ENCODE peak calls at places on chromosomes 5 and 9, in nine cellular contexts. One of them, this sample, is unnamed.

GRCh38 chr5:9545959-9546851 is at the start of gene SEMA5A:
- DNase-seq in IMR-90: peak; percentile 66
- DNase-seq in Peyer's patch: peak; percentile 88
- DNase-seq in kidney epithelial cell: no peak
- DNase-seq in sigmoid colon: peak; percentile 87
- DNase-seq in brain microvascular endothelial cell: peak; percentile 65
- DNase-seq in esophagus squamous epithelium: no peak
- DNase-seq in AG04449: no peak
- DNase-seq in H7: peak; percentile 91
- DNase-seq in this sample: peak; percentile 83

GRCh38 chr9:117224676-117225075 is 190.2 kb downstream of the ASTN2 start:
- DNase-seq in H7: peak; percentile 13
- DNase-seq in kidney epithelial cell: peak; percentile 52
- DNase-seq in IMR-90: no peak
- DNase-seq in sigmoid colon: no peak
- DNase-seq in esophagus squamous epithelium: no peak
- DNase-seq in brain microvascular endothelial cell: no peak
- DNase-seq in Peyer's patch: no peak
- DNase-seq in AG04449: no peak
- DNase-seq in this sample: no peak

GRCh38 chr5:13524931-13525330 is 419.6 kb downstream of the DNAH5 start:
- DNase-seq in esophagus squamous epithelium: no peak
- DNase-seq in kidney epithelial cell: no peak
- DNase-seq in Peyer's patch: no peak
- DNase-seq in sigmoid colon: no peak
- DNase-seq in AG04449: no peak
- DNase-seq in IMR-90: no peak
- DNase-seq in H7: no peak
- DNase-seq in brain microvascular endothelial cell: no peak
- DNase-seq in this sample: no peak

GRCh38 chr9:96436456-96437126 is 13.4 kb upstream of the HABP4 start:
- DNase-seq in kidney epithelial cell: no peak
- DNase-seq in H7: no peak
- DNase-seq in brain microvascular endothelial cell: no peak
- DNase-seq in Peyer's patch: no peak
- DNase-seq in IMR-90: no peak
- DNase-seq in esophagus squamous epithelium: no peak
- DNase-seq in sigmoid colon: no peak
- DNase-seq in AG04449: no peak
- DNase-seq in this sample: no peak

GRCh38 chr5:69295088-69295754 is 37.4 kb downstream of the CCDC125 start:
- DNase-seq in AG04449: peak; percentile 34
- DNase-seq in H7: no peak
- DNase-seq in esophagus squamous epithelium: no peak
- DNase-seq in Peyer's patch: no peak
- DNase-seq in IMR-90: peak; percentile 76
- DNase-seq in brain microvascular endothelial cell: peak; percentile 33
- DNase-seq in sigmoid colon: no peak
- DNase-seq in kidney epithelial cell: no peak
- DNase-seq in this sample: no peak

GRCh38 chr9:93567271-93567959 is 9.0 kb upstream of the PHF2 start:
- DNase-seq in IMR-90: no peak
- DNase-seq in esophagus squamous epithelium: no peak
- DNase-seq in AG04449: no peak
- DNase-seq in sigmoid colon: peak; percentile 63
- DNase-seq in kidney epithelial cell: no peak
- DNase-seq in Peyer's patch: peak; percentile 47
- DNase-seq in H7: peak; percentile 58
- DNase-seq in brain microvascular endothelial cell: no peak
- DNase-seq in this sample: peak; percentile 76

GRCh38 chr9:123942542-123942941 is 12.6 kb upstream of the DENND1A start:
- DNase-seq in H7: no peak
- DNase-seq in sigmoid colon: no peak
- DNase-seq in AG04449: no peak
- DNase-seq in esophagus squamous epithelium: no peak
- DNase-seq in kidney epithelial cell: no peak
- DNase-seq in brain microvascular endothelial cell: no peak
- DNase-seq in Peyer's patch: peak; percentile 73
- DNase-seq in IMR-90: no peak
- DNase-seq in this sample: no peak

GRCh38 chr9:4987996-4988421 is 2.9 kb downstream of the JAK2 start:
- DNase-seq in AG04449: no peak
- DNase-seq in kidney epithelial cell: no peak
- DNase-seq in brain microvascular endothelial cell: peak; percentile 53
- DNase-seq in esophagus squamous epithelium: no peak
- DNase-seq in sigmoid colon: no peak
- DNase-seq in Peyer's patch: no peak
- DNase-seq in H7: peak; percentile 71
- DNase-seq in IMR-90: peak; percentile 66
- DNase-seq in this sample: no peak

GRCh38 chr5:139385061-139385889 is 2.2 kb upstream of the SLC23A1 start:
- DNase-seq in brain microvascular endothelial cell: no peak
- DNase-seq in Peyer's patch: peak; percentile 67
- DNase-seq in IMR-90: no peak
- DNase-seq in kidney epithelial cell: no peak
- DNase-seq in H7: peak; percentile 56
- DNase-seq in AG04449: no peak
- DNase-seq in esophagus squamous epithelium: no peak
- DNase-seq in sigmoid colon: no peak
- DNase-seq in this sample: no peak

GRCh38 chr9:126125577-126125976 is 201.1 kb upstream of the MVB12B start:
- DNase-seq in AG04449: no peak
- DNase-seq in brain microvascular endothelial cell: no peak
- DNase-seq in H7: peak; percentile 26
- DNase-seq in kidney epithelial cell: no peak
- DNase-seq in IMR-90: no peak
- DNase-seq in esophagus squamous epithelium: no peak
- DNase-seq in Peyer's patch: no peak
- DNase-seq in sigmoid colon: no peak
- DNase-seq in this sample: peak; percentile 38

GRCh38 chr9:125883548-125883947 is 136.4 kb downstream of the PBX3 start:
- DNase-seq in Peyer's patch: no peak
- DNase-seq in H7: no peak
- DNase-seq in brain microvascular endothelial cell: no peak
- DNase-seq in sigmoid colon: no peak
- DNase-seq in kidney epithelial cell: no peak
- DNase-seq in IMR-90: no peak
- DNase-seq in esophagus squamous epithelium: no peak
- DNase-seq in AG04449: no peak
- DNase-seq in this sample: no peak

DNA sequence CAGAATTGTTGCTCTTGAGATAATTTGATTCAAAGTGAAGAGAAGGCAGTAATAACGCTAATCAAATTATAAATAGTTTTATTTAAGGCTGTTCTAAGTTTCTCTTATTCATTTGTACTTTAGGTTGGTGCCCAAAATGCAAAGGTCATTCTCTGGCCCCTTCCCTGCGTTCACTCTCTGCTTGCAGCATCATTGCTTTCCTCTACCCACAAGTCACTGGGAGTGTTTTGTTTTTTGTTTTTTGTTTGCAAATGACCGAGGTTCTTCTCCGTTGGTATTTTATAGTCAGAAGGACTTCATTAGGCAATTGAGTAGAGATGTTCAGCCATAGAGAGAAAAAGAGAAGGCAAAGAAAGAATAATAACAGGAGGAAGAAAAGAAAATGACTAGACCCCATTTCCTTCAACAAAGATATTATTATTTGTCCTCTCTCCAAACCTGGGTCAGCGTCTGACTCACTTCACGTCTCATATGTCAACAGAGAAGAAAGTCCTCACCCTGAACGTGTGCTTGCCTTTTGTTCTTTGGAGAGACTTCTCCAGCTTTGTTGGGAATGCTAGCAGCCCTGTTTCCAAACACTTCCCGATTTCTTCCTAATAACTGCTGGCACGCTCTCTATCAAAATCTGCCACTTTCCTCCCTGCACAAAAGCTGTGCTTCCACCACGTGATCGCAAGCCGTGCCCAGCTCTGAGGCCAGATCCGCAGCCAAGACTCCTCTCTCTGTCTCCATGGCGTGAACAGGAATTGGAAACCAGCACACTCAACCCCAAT is 119.8 kb downstream of the EBF1 start:
- DNase-seq in Peyer's patch: no peak
- DNase-seq in esophagus squamous epithelium: no peak
- DNase-seq in AG04449: no peak
- DNase-seq in sigmoid colon: peak; percentile 76
- DNase-seq in brain microvascular endothelial cell: peak; percentile 44
- DNase-seq in H7: peak; percentile 45
- DNase-seq in IMR-90: peak; percentile 29
- DNase-seq in kidney epithelial cell: no peak
- DNase-seq in this sample: no peak
- H3K4me3 ChIP-seq in Peyer's patch: no peak overlapping the region
- H3K4me3 ChIP-seq in esophagus squamous epithelium: peak overlapping the region; percentile 16
- H3K4me3 ChIP-seq in AG04449: peak overlapping the region; percentile 34
- H3K4me3 ChIP-seq in sigmoid colon: peak overlapping the region; percentile 36
- H3K4me3 ChIP-seq in brain microvascular endothelial cell: peak overlapping the region; percentile 34
- H3K4me3 ChIP-seq in H7: peak overlapping the region; percentile 12
- H3K4me3 ChIP-seq in IMR-90: peak overlapping the region; percentile 33
- H3K4me3 ChIP-seq in kidney epithelial cell: peak overlapping the region; percentile 0
- H3K4me3 ChIP-seq in this sample: peak overlapping the region; percentile 56

DNA sequence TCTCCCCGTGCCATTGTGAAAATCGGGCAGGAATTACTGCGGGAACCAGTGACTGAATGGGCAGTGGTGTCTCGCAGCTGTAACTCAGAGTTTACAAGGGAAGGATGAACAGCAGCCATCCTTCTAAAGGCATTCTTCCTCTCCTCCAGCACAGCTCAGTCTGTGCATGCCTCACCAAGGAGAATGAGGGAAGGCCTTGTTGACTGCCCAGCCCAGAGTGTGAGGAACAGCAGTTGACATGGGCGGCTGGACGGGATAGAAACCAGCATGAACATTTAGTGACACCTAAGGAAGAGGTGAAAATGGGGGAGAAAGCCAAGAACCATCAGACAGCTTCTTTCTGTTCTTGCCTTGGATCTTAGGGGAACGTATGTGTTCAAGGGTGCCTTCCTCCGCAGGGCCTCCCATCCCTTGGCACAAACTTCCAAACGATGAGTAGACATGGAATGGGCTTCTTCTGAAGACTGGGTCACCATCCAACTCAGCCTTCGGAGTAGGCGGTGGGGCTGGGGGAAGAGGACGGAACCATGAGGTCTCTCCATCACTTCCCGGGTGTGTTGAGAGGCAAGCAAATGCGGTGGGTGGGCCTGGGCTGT is 887 bp upstream of the PDE8B start:
- DNase-seq in IMR-90: no peak
- DNase-seq in kidney epithelial cell: no peak
- DNase-seq in AG04449: no peak
- DNase-seq in brain microvascular endothelial cell: no peak
- DNase-seq in Peyer's patch: no peak
- DNase-seq in H7: peak; percentile 18
- DNase-seq in sigmoid colon: no peak
- DNase-seq in esophagus squamous epithelium: no peak
- DNase-seq in this sample: no peak
- H3K4me3 ChIP-seq in IMR-90: peak overlapping the region; percentile 51
- H3K4me3 ChIP-seq in kidney epithelial cell: no peak overlapping the region
- H3K4me3 ChIP-seq in AG04449: no peak overlapping the region
- H3K4me3 ChIP-seq in brain microvascular endothelial cell: no peak overlapping the region
- H3K4me3 ChIP-seq in Peyer's patch: peak overlapping the region; percentile 44
- H3K4me3 ChIP-seq in H7: peak overlapping the region; percentile 31
- H3K4me3 ChIP-seq in sigmoid colon: peak overlapping the region; percentile 86
- H3K4me3 ChIP-seq in esophagus squamous epithelium: peak overlapping the region; percentile 46
- H3K4me3 ChIP-seq in this sample: peak overlapping the region; percentile 87

DNA sequence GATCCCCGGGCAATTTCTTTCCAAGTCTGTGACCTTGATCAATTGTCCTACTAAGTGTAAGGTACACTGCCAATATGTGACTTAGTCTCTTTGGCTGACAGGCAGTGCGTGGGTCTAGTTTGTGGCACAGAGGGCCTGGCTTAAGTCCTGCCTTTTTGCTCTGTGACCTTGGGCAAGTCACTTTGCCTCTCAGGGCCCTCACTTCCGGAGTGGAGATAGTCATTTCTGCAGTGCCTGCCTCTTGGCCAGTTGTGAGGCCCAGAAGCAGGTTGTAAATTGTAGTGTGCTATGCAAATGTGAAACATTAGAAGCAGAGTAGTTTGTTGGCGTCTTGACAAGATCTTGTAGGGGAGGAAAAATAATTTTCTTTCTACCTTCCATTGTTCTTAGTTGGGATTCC is 39.0 kb downstream of the KIF4B start:
- DNase-seq in AG04449: no peak
- DNase-seq in IMR-90: no peak
- DNase-seq in Peyer's patch: no peak
- DNase-seq in kidney epithelial cell: no peak
- DNase-seq in H7: no peak
- DNase-seq in esophagus squamous epithelium: no peak
- DNase-seq in brain microvascular endothelial cell: no peak
- DNase-seq in sigmoid colon: no peak
- DNase-seq in this sample: no peak
- H3K4me3 ChIP-seq in AG04449: no peak overlapping the region
- H3K4me3 ChIP-seq in IMR-90: no peak overlapping the region
- H3K4me3 ChIP-seq in Peyer's patch: no peak overlapping the region
- H3K4me3 ChIP-seq in kidney epithelial cell: no peak overlapping the region
- H3K4me3 ChIP-seq in H7: no peak overlapping the region
- H3K4me3 ChIP-seq in esophagus squamous epithelium: no peak overlapping the region
- H3K4me3 ChIP-seq in brain microvascular endothelial cell: no peak overlapping the region
- H3K4me3 ChIP-seq in sigmoid colon: no peak overlapping the region
- H3K4me3 ChIP-seq in this sample: no peak overlapping the region

GRCh38 chr9:133768371-133768858 is 30.3 kb upstream of the SARDH start:
- DNase-seq in IMR-90: no peak
- DNase-seq in brain microvascular endothelial cell: no peak
- DNase-seq in AG04449: no peak
- DNase-seq in esophagus squamous epithelium: no peak
- DNase-seq in kidney epithelial cell: no peak
- DNase-seq in H7: peak; percentile 40
- DNase-seq in Peyer's patch: peak; percentile 27
- DNase-seq in sigmoid colon: peak; percentile 41
- DNase-seq in this sample: peak; percentile 54

GRCh38 chr9:133769511-133770075 is 31.4 kb upstream of the SARDH start:
- DNase-seq in esophagus squamous epithelium: no peak
- DNase-seq in AG04449: no peak
- DNase-seq in brain microvascular endothelial cell: no peak
- DNase-seq in H7: no peak
- DNase-seq in kidney epithelial cell: no peak
- DNase-seq in Peyer's patch: peak; percentile 36
- DNase-seq in IMR-90: no peak
- DNase-seq in sigmoid colon: peak; percentile 52
- DNase-seq in this sample: peak; percentile 43

GRCh38 chr9:133768859-133769510 is 30.8 kb upstream of the SARDH start:
- DNase-seq in AG04449: no peak
- DNase-seq in H7: peak; percentile 86
- DNase-seq in esophagus squamous epithelium: no peak
- DNase-seq in brain microvascular endothelial cell: no peak
- DNase-seq in Peyer's patch: peak; percentile 28
- DNase-seq in sigmoid colon: peak; percentile 57
- DNase-seq in kidney epithelial cell: no peak
- DNase-seq in IMR-90: no peak
- DNase-seq in this sample: peak; percentile 66

GRCh38 chr9:133767625-133768024 is 29.5 kb upstream of the SARDH start:
- DNase-seq in H7: no peak
- DNase-seq in AG04449: no peak
- DNase-seq in Peyer's patch: no peak
- DNase-seq in kidney epithelial cell: no peak
- DNase-seq in sigmoid colon: peak; percentile 38
- DNase-seq in IMR-90: no peak
- DNase-seq in esophagus squamous epithelium: no peak
- DNase-seq in brain microvascular endothelial cell: no peak
- DNase-seq in this sample: peak; percentile 46

DNA sequence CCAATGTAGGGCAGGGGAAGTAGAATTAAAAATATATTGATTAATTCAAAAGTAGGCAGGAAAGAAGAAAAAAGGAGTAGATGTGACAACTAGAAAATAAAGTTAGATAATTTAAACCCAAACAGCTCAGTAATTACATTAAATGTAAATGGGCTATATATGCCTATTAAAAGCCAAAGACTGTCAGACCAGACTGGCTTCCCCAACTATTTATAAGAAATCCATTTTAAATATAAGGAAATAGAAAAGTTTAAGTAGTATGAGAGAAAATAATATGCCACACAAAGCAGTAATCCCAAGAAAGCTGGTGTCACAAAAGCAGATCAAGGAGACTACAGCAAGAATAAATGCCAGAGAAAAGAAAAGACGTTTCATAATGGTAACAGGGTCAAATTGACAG is 28.9 kb upstream of the SARDH start:
- DNase-seq in Peyer's patch: no peak
- DNase-seq in sigmoid colon: no peak
- DNase-seq in esophagus squamous epithelium: no peak
- DNase-seq in brain microvascular endothelial cell: no peak
- DNase-seq in IMR-90: no peak
- DNase-seq in AG04449: no peak
- DNase-seq in H7: no peak
- DNase-seq in kidney epithelial cell: no peak
- DNase-seq in this sample: no peak
- H3K4me3 ChIP-seq in Peyer's patch: no peak overlapping the region
- H3K4me3 ChIP-seq in sigmoid colon: no peak overlapping the region
- H3K4me3 ChIP-seq in esophagus squamous epithelium: no peak overlapping the region
- H3K4me3 ChIP-seq in brain microvascular endothelial cell: no peak overlapping the region
- H3K4me3 ChIP-seq in IMR-90: no peak overlapping the region
- H3K4me3 ChIP-seq in AG04449: no peak overlapping the region
- H3K4me3 ChIP-seq in H7: no peak overlapping the region
- H3K4me3 ChIP-seq in kidney epithelial cell: no peak overlapping the region
- H3K4me3 ChIP-seq in this sample: no peak overlapping the region